ENCODE peak calls at places on chromosomes 5 and 9, in seven cellular contexts. One of them, this sample, is unnamed.

GRCh38 chr5:93461751-93462150 is 119.3 kb downstream of the NR2F1-AS1 start:
- DNase-seq in stimulated activated CD4-positive, alpha-beta T cell treated with anti-CD3 and anti-CD28 coated beads, Interleukin-12 subunit alpha, Interleukin-12 subunit beta, amount 100 ng/mL, for 24 hours: no peak
- DNase-seq in HTR-8/SVneo: peak; percentile 9
- DNase-seq in C1 segment of cervical spinal cord: no peak
- DNase-seq in EH: peak; percentile 63
- DNase-seq in CD8-positive, alpha-beta T cell: no peak
- DNase-seq in HCT116: no peak
- DNase-seq in this sample: no peak

GRCh38 chr9:125889524-125890473 is 142.6 kb downstream of the PBX3 start:
- DNase-seq in stimulated activated CD4-positive, alpha-beta T cell treated with anti-CD3 and anti-CD28 coated beads, Interleukin-12 subunit alpha, Interleukin-12 subunit beta, amount 100 ng/mL, for 24 hours: peak; percentile 10
- DNase-seq in HTR-8/SVneo: no peak
- DNase-seq in C1 segment of cervical spinal cord: peak; percentile 66
- DNase-seq in EH: peak; percentile 83
- DNase-seq in CD8-positive, alpha-beta T cell: peak; percentile 26
- DNase-seq in HCT116: no peak
- DNase-seq in this sample: no peak

GRCh38 chr5:127358274-127358673 is 67.7 kb downstream of the MEGF10 start:
- DNase-seq in stimulated activated CD4-positive, alpha-beta T cell treated with anti-CD3 and anti-CD28 coated beads, Interleukin-12 subunit alpha, Interleukin-12 subunit beta, amount 100 ng/mL, for 24 hours: no peak
- DNase-seq in HTR-8/SVneo: peak; percentile 43
- DNase-seq in C1 segment of cervical spinal cord: no peak
- DNase-seq in EH: peak; percentile 70
- DNase-seq in CD8-positive, alpha-beta T cell: no peak
- DNase-seq in HCT116: no peak
- DNase-seq in this sample: peak; percentile 84

GRCh38 chr9:130987738-130988399 is 21.1 kb upstream of the LAMC3 start:
- DNase-seq in stimulated activated CD4-positive, alpha-beta T cell treated with anti-CD3 and anti-CD28 coated beads, Interleukin-12 subunit alpha, Interleukin-12 subunit beta, amount 100 ng/mL, for 24 hours: no peak
- DNase-seq in HTR-8/SVneo: no peak
- DNase-seq in C1 segment of cervical spinal cord: no peak
- DNase-seq in EH: peak; percentile 9
- DNase-seq in CD8-positive, alpha-beta T cell: no peak
- DNase-seq in HCT116: no peak
- DNase-seq in this sample: no peak

GRCh38 chr5:30918171-30918570 is 275.3 kb upstream of the CDH6 start:
- DNase-seq in stimulated activated CD4-positive, alpha-beta T cell treated with anti-CD3 and anti-CD28 coated beads, Interleukin-12 subunit alpha, Interleukin-12 subunit beta, amount 100 ng/mL, for 24 hours: no peak
- DNase-seq in HTR-8/SVneo: peak; percentile 38
- DNase-seq in C1 segment of cervical spinal cord: no peak
- DNase-seq in EH: no peak
- DNase-seq in CD8-positive, alpha-beta T cell: no peak
- DNase-seq in HCT116: no peak
- DNase-seq in this sample: no peak

GRCh38 chr9:93857528-93857927 is 97.6 kb downstream of the BARX1 start:
- DNase-seq in stimulated activated CD4-positive, alpha-beta T cell treated with anti-CD3 and anti-CD28 coated beads, Interleukin-12 subunit alpha, Interleukin-12 subunit beta, amount 100 ng/mL, for 24 hours: no peak
- DNase-seq in HTR-8/SVneo: no peak
- DNase-seq in C1 segment of cervical spinal cord: no peak
- DNase-seq in EH: no peak
- DNase-seq in CD8-positive, alpha-beta T cell: no peak
- DNase-seq in HCT116: no peak
- DNase-seq in this sample: no peak

GRCh38 chr9:16025627-16026026 is 472.8 kb downstream of the CCDC171 start:
- DNase-seq in stimulated activated CD4-positive, alpha-beta T cell treated with anti-CD3 and anti-CD28 coated beads, Interleukin-12 subunit alpha, Interleukin-12 subunit beta, amount 100 ng/mL, for 24 hours: no peak
- DNase-seq in HTR-8/SVneo: no peak
- DNase-seq in C1 segment of cervical spinal cord: no peak
- DNase-seq in EH: no peak
- DNase-seq in CD8-positive, alpha-beta T cell: no peak
- DNase-seq in HCT116: no peak
- DNase-seq in this sample: no peak

GRCh38 chr5:159605585-159605984 is 275.3 kb upstream of the IL12B start:
- DNase-seq in stimulated activated CD4-positive, alpha-beta T cell treated with anti-CD3 and anti-CD28 coated beads, Interleukin-12 subunit alpha, Interleukin-12 subunit beta, amount 100 ng/mL, for 24 hours: no peak
- DNase-seq in HTR-8/SVneo: no peak
- DNase-seq in C1 segment of cervical spinal cord: no peak
- DNase-seq in EH: peak; percentile 78
- DNase-seq in CD8-positive, alpha-beta T cell: no peak
- DNase-seq in HCT116: no peak
- DNase-seq in this sample: no peak

GRCh38 chr5:67350600-67351315 is 154.2 kb upstream of the CD180 start:
- DNase-seq in stimulated activated CD4-positive, alpha-beta T cell treated with anti-CD3 and anti-CD28 coated beads, Interleukin-12 subunit alpha, Interleukin-12 subunit beta, amount 100 ng/mL, for 24 hours: no peak
- DNase-seq in HTR-8/SVneo: no peak
- DNase-seq in C1 segment of cervical spinal cord: no peak
- DNase-seq in EH: peak; percentile 48
- DNase-seq in CD8-positive, alpha-beta T cell: no peak
- DNase-seq in HCT116: no peak
- DNase-seq in this sample: peak; percentile 36

GRCh38 chr5:178416206-178416882 is 173.8 kb downstream of the COL23A1 start:
- DNase-seq in stimulated activated CD4-positive, alpha-beta T cell treated with anti-CD3 and anti-CD28 coated beads, Interleukin-12 subunit alpha, Interleukin-12 subunit beta, amount 100 ng/mL, for 24 hours: no peak
- DNase-seq in HTR-8/SVneo: no peak
- DNase-seq in C1 segment of cervical spinal cord: no peak
- DNase-seq in EH: no peak
- DNase-seq in CD8-positive, alpha-beta T cell: no peak
- DNase-seq in HCT116: no peak
- DNase-seq in this sample: no peak